ENCODE peak calls at places on chromosome 6, in six cellular contexts. E is tibial nerve; P is activated naive CD4-positive, alpha-beta T cell; O is AG20443; J is AG04450; K is pancreas. U is an unnamed sample.

GRCh38 chr6:42349753-42350573 is 101.8 kb downstream of the TRERF1 start:
- DNase-seq in E (no peak), P (no peak), O (peak), J (no peak), K (no peak), U (no peak)

GRCh38 chr6:137271245-137272183 is 52.3 kb upstream of the IFNGR1 start:
- DNase-seq in E (no peak), P (no peak), O (peak), J (peak), K (no peak), U (no peak)

GRCh38 chr6:110476046-110476849 is at the start of gene SLC22A16:
- DNase-seq in E (no peak), P (no peak), O (peak), J (no peak), K (peak), U (no peak)

GRCh38 chr6:135347887-135348286 is 149.7 kb downstream of the AHI1 start:
- DNase-seq in E (no peak), P (no peak), O (no peak), J (no peak), K (no peak), U (no peak)

GRCh38 chr6:154164397-154164796 is 125.4 kb downstream of the OPRM1 start:
- DNase-seq in E (peak), P (no peak), O (peak), J (peak), K (no peak), U (no peak)

GRCh38 chr6:144064402-144064830 is 31.0 kb downstream of the SF3B5 start:
- DNase-seq in E (peak), P (peak), O (peak), J (no peak), K (peak), U (no peak)

GRCh38 chr6:21138359-21139094 is 455.0 kb upstream of the SOX4 start:
- DNase-seq in E (no peak), P (no peak), O (no peak), J (no peak), K (no peak), U (no peak)

GRCh38 chr6:24566020-24566752 is 71.4 kb downstream of the ALDH5A1 start:
- DNase-seq in E (no peak), P (no peak), O (no peak), J (no peak), K (no peak), U (no peak)

GRCh38 chr6:25303234-25303633 is 24.1 kb downstream of the CARMIL1 start:
- DNase-seq in E (no peak), P (no peak), O (no peak), J (no peak), K (no peak), U (no peak)

GRCh38 chr6:48016027-48016755 is 94.8 kb downstream of the PTCHD4 start:
- DNase-seq in E (no peak), P (no peak), O (no peak), J (no peak), K (no peak), U (no peak)

GRCh38 chr6:132354517-132355167 is 46.6 kb downstream of the MOXD1 start:
- DNase-seq in E (no peak), P (no peak), O (no peak), J (no peak), K (no peak), U (no peak)

GRCh38 chr6:105879902-105880547 is 206.1 kb upstream of the PRDM1 start:
- DNase-seq in E (no peak), P (no peak), O (no peak), J (no peak), K (no peak), U (no peak)

GRCh38 chr6:26532699-26533523 is 5.3 kb upstream of the HMGN4 start:
- DNase-seq in E (peak), P (peak), O (peak), J (peak), K (peak), U (no peak)

GRCh38 chr6:129516005-129516404 is 194.0 kb downstream of the ARHGAP18 start:
- DNase-seq in E (no peak), P (no peak), O (no peak), J (no peak), K (no peak), U (no peak)

GRCh38 chr6:45791181-45791580 is 224.5 kb downstream of the CLIC5 start:
- DNase-seq in E (no peak), P (no peak), O (peak), J (no peak), K (no peak), U (no peak)

GRCh38 chr6:161439093-161439492 is 165.2 kb upstream of the AGPAT4 start:
- DNase-seq in E (peak), P (no peak), O (peak), J (peak), K (no peak), U (no peak)

GRCh38 chr6:82363368-82364086 is at the start of gene TPBG:
- DNase-seq in E (no peak), P (no peak), O (peak), J (peak), K (peak), U (no peak)

GRCh38 chr6:148761532-148761951 is 14.7 kb downstream of the UST start:
- DNase-seq in E (no peak), P (no peak), O (peak), J (no peak), K (no peak), U (no peak)

GRCh38 chr6:56837322-56837894 is 117.5 kb upstream of the BEND6 start:
- DNase-seq in E (no peak), P (no peak), O (no peak), J (no peak), K (no peak), U (no peak)

GRCh38 chr6:111573892-111574800 is 31.5 kb downstream of the TRAF3IP2 start:
- DNase-seq in E (no peak), P (no peak), O (peak), J (peak), K (no peak), U (no peak)

GRCh38 chr6:116106146-116106545 is 5.5 kb downstream of the NT5DC1 start:
- DNase-seq in E (no peak), P (no peak), O (no peak), J (no peak), K (no peak), U (no peak)

GRCh38 chr6:104187616-104188015 is 672.1 kb downstream of the HACE1 start:
- DNase-seq in E (no peak), P (no peak), O (no peak), J (no peak), K (no peak), U (no peak)

GRCh38 chr6:12593720-12594540 is 122.6 kb upstream of the PHACTR1 start:
- DNase-seq in E (no peak), P (no peak), O (no peak), J (no peak), K (no peak), U (no peak)

GRCh38 chr6:158803733-158804143 is 15.4 kb downstream of the EZR start:
- DNase-seq in E (no peak), P (no peak), O (no peak), J (no peak), K (no peak), U (no peak)

GRCh38 chr6:11416936-11417576 is 120.5 kb upstream of the TMEM170B start:
- DNase-seq in E (no peak), P (no peak), O (no peak), J (no peak), K (no peak), U (no peak)

GRCh38 chr6:157655139-157655538 is 167.9 kb upstream of the SNX9 start:
- DNase-seq in E (no peak), P (no peak), O (no peak), J (no peak), K (no peak), U (no peak)

GRCh38 chr6:90915224-90915915 is 328.5 kb upstream of the MAP3K7 start:
- DNase-seq in E (no peak), P (no peak), O (no peak), J (no peak), K (no peak), U (no peak)

GRCh38 chr6:4320860-4321259 is 185.5 kb upstream of the ECI2 start:
- DNase-seq in E (no peak), P (no peak), O (peak), J (peak), K (no peak), U (no peak)

GRCh38 chr6:31736026-31736767 is at the start of gene CLIC1:
- DNase-seq in E (peak), P (peak), O (peak), J (no peak), K (peak), U (peak)